ENCODE peak calls at places on chromosomes 6 and 20, in six cellular contexts. X, Z, F, B, D and T are unnamed samples.

GRCh38 chr6:33742837-33743236 is 3.9 kb downstream of the IP6K3 start:
- DNase-seq in Z (no peak), D (no peak), F (no peak), B (no peak), X (no peak), T (no peak)

GRCh38 chr6:20744911-20745557 is 210.8 kb downstream of the CDKAL1 start:
- DNase-seq in D (no peak), Z (no peak), B (no peak), X (no peak), F (no peak), T (no peak)

GRCh38 chr20:59084041-59084841 is 41.7 kb upstream of the PRELID3B start:
- DNase-seq in D (no peak), B (peak), F (no peak), Z (peak), X (no peak), T (peak)

GRCh38 chr20:19998990-19999705 is 18.0 kb upstream of the NAA20 start:
- DNase-seq in X (no peak), B (no peak), D (no peak), F (no peak), Z (no peak), T (no peak)

GRCh38 chr6:41748542-41748941 is 1.3 kb upstream of the PGC start:
- DNase-seq in D (no peak), X (no peak), F (no peak), Z (no peak), B (no peak), T (no peak)

GRCh38 chr20:47304287-47304686 is 52.2 kb downstream of the ZMYND8 start:
- DNase-seq in F (no peak), B (no peak), Z (peak), D (no peak), X (no peak), T (no peak)

GRCh38 chr6:1618305-1619105 is 8.8 kb downstream of the FOXC1 start:
- DNase-seq in D (no peak), B (peak), F (peak), X (no peak), Z (no peak), T (peak)

GRCh38 chr20:61923371-61924166 is 142.1 kb downstream of the TAF4 start:
- DNase-seq in F (no peak), B (peak), D (peak), X (no peak), Z (no peak), T (no peak)

GRCh38 chr20:52959125-52959524 is 13.0 kb upstream of the TSHZ2 start:
- DNase-seq in X (peak), D (no peak), F (peak), B (no peak), Z (peak), T (no peak)

GRCh38 chr6:30684386-30685156 is 1.9 kb downstream of the PPP1R18 start:
- DNase-seq in D (peak), Z (no peak), B (peak), X (peak), F (no peak), T (peak)

GRCh38 chr20:25459111-25459830 is 51.8 kb downstream of the GINS1 start:
- DNase-seq in X (no peak), D (peak), Z (no peak), B (no peak), F (no peak), T (no peak)

GRCh38 chr6:165229216-165229615 is 80.2 kb downstream of the C6orf118 start:
- DNase-seq in F (no peak), Z (no peak), D (no peak), X (no peak), B (no peak), T (no peak)

GRCh38 chr20:40668449-40669228 is 20.4 kb downstream of the MAFB start:
- DNase-seq in X (no peak), Z (no peak), B (no peak), F (no peak), D (no peak), T (no peak)

GRCh38 chr20:40669692-40670091 is 19.3 kb downstream of the MAFB start:
- DNase-seq in X (no peak), F (no peak), D (no peak), B (no peak), Z (no peak), T (peak)

GRCh38 chr20:40667503-40667902 is 21.5 kb downstream of the MAFB start:
- DNase-seq in B (no peak), X (no peak), Z (no peak), F (no peak), D (no peak), T (no peak)

GRCh38 chr20:40672095-40672494 is 16.9 kb downstream of the MAFB start:
- DNase-seq in Z (no peak), X (no peak), B (no peak), F (no peak), D (no peak), T (no peak)

DNA sequence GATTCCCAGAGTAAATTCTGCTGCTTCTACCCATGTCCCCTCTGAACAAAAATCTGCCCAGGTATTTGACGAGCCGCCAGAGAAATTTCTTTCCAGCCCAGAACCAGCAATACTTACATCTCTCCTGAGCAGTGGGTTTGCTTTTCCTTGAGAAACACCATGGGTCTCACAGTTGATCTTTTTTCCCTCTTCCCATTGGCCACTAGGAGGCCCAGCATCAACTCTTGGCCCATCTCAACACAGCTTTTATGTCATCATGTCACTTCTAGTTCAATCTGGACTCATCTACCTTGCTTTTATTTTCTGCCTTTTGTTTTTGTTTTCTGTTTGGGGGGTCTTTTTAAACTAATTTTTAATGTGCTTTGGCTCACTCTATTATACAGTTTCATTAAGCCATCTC is 18.8 kb downstream of the MAFB start:
- DNase-seq in F (no peak), X (no peak), B (no peak), Z (no peak), D (no peak), T (no peak)
- H3K27ac ChIP-seq in F (no peak), X (no peak), B (no peak), Z (no peak), D (no peak), T (no peak)

GRCh38 chr20:11894072-11894471 is 23.6 kb upstream of the BTBD3 start:
- DNase-seq in B (no peak), D (no peak), Z (no peak), F (no peak), X (no peak), T (no peak)

GRCh38 chr20:11891827-11892521 is 25.7 kb upstream of the BTBD3 start:
- DNase-seq in Z (peak), F (peak), D (no peak), X (peak), B (no peak), T (peak)

GRCh38 chr20:11891081-11891826 is 26.4 kb upstream of the BTBD3 start:
- DNase-seq in F (peak), X (peak), B (peak), D (peak), Z (peak), T (peak)

GRCh38 chr20:11890331-11891080 is 27.2 kb upstream of the BTBD3 start:
- DNase-seq in B (peak), F (peak), Z (peak), X (peak), D (peak), T (peak)

DNA sequence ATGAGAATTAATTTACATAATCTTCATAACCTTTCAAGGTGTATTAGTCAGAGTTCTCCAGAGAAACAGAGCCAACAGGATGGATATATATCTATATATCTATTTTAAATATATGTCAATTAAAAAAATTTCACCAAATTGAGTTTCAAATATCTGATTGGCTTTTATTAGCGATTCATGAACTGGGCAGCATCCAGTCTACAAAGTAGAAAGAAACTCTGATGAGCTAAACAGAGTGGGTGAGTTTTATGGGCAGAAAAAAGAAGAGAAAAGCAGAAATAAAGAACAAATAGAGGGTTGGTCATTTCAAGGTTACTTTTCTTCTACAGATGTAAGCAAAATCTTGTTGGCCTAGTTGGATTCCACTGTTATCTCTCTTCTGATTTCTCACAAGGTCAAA is 29.0 kb upstream of the BTBD3 start:
- DNase-seq in B (no peak), D (no peak), F (no peak), Z (no peak), X (no peak), T (no peak)
- H3K27ac ChIP-seq in B (no peak), D (no peak), F (no peak), Z (no peak), X (no peak), T (no peak)

GRCh38 chr6:105832358-105832757 is 253.8 kb upstream of the PRDM1 start:
- DNase-seq in Z (no peak), F (no peak), D (no peak), X (no peak), B (no peak), T (no peak)
- H3K27ac ChIP-seq in Z (no peak), F (no peak), D (no peak), X (no peak), B (no peak), T (no peak)

DNA sequence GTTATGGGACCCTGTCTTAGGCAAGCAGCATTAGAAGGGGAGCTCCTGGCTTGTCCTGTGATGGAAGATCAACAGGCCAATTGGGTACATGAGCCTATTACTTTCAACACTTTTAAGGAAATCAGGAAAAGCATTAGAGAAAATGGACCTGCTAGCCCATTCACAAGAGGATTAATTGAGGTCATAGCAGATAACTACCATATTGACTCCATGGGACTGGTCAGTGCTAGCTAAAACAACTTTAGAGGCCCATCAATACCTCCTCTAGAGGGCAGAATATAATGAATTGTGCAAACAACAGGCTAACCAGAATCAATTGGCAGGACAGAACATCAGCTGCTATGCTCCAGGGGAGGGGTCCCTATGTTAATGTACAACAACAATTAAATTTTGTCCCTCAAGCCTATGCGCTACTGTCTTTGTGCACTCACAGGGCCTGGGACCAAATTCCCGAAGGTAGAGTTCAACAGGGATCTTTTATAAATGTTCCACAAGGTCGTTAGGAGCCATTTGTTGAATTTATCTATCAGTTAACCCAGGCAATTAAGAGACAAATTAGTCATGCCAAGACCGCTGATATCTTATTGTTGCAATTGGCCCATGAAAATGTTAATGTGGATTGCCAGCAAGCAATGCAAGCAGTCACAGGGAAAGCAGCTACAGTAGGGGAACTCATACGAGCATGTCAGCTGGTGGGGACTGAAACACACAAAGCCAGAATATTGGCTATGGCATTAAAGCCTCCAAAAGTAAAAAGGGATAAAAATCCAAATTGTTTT is 106.6 kb upstream of the BTN3A2 start:
- DNase-seq in X (no peak), D (no peak), F (peak), B (no peak), Z (no peak), T (no peak)
- H3K27ac ChIP-seq in X (no peak), D (no peak), F (no peak), B (no peak), Z (no peak), T (no peak)

GRCh38 chr20:36574278-36575065 is 1.1 kb downstream of the TGIF2 start:
- DNase-seq in D (peak), X (peak), B (peak), Z (peak), F (peak), T (peak)

GRCh38 chr20:36573103-36573797 is at the start of gene TGIF2:
- DNase-seq in Z (peak), F (peak), D (peak), B (peak), X (peak), T (peak)

GRCh38 chr20:36572701-36573102 is 695 bp upstream of the TGIF2 start:
- DNase-seq in F (peak), B (no peak), D (no peak), X (no peak), Z (peak), T (no peak)

GRCh38 chr20:36575066-36575743 is 1.8 kb downstream of the TGIF2 start:
- DNase-seq in B (peak), Z (peak), D (peak), F (peak), X (peak), T (peak)

DNA sequence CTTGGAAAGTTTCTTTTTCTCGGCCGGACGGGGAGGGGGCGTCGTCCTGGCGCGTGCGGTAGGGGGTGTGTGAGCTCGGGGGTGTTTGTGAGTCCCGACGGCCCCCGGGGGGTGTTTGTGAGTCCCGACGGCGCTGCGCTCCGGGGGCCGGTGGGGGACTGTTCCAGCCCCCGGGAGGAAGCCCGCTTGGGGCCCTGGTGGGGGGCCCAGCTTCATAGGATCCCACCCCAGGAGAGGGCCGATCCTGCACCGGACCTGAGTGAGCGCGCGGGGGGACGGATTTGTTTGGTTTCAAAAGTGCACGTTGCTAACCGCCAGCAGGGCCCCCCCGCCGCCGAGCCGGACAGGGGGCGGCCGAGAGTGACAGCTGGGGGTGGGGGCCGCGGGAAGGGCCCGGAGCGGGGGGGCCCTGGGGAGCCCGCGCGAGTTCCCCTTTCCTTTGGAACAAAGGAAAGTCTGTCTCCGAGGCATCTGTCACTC is 441 bp downstream of the TGIF2 start:
- DNase-seq in Z (peak), D (peak), X (no peak), F (no peak), B (peak), T (peak)
- H3K27ac ChIP-seq in Z (peak), D (peak), X (peak), F (peak), B (peak), T (peak)

GRCh38 chr20:41180599-41181333 is 43.4 kb downstream of the PLCG1 start:
- DNase-seq in F (no peak), D (peak), X (no peak), B (no peak), Z (no peak), T (no peak)
- H3K27ac ChIP-seq in F (no peak), D (peak), X (no peak), B (no peak), Z (no peak), T (no peak)

DNA sequence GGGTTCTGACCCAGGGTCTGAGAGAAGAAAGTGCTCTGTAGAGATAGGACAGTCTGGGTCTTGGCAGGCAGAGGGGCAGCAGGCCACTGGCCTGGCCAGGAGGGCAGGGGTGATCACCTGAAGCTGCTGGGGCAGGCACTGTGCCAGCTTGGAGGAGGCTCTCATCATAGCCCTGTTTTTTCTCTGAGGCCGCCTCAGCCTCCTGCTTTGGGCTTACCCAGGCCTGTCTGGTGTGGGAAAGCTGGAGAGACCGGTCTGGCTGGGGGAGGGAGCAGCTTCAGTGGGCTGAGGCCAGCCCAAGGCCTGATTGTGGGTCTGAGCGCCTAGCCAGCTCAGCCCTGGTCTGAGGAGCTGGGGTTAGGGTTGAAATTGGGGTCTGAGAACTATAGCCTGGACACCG is 3.9 kb downstream of the LPIN3 start:
- DNase-seq in Z (peak), B (no peak), F (no peak), X (no peak), D (peak), T (no peak)
- H3K27ac ChIP-seq in Z (no peak), B (no peak), F (no peak), X (no peak), D (no peak), T (no peak)

DNA sequence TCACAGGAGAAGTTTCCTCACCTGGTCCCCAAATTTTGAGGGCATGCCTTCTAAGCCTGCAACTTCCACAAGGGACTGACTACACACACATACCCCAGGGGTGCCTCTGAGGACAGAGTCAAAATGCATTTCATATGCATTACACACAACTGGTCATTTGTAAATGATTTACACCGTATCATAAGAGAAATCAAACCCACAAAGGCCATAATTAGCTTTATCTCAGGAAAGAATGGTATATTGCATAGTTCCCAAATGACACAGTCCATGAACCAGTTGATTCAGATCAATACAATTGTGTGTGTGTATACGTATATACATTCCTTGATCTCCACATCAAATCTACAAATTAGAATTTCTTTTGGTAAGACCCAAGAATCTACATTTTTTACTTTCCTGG is 203.3 kb upstream of the PRDM1 start:
- DNase-seq in B (no peak), F (no peak), D (no peak), Z (no peak), X (no peak), T (no peak)
- H3K27ac ChIP-seq in B (no peak), F (no peak), D (no peak), Z (no peak), X (no peak), T (no peak)

GRCh38 chr6:49937811-49938210 is 26.2 kb downstream of the DEFB114 start:
- DNase-seq in D (no peak), B (no peak), Z (no peak), X (no peak), F (no peak), T (no peak)

GRCh38 chr6:49933526-49933925 is 30.4 kb downstream of the DEFB114 start:
- DNase-seq in X (no peak), Z (no peak), B (no peak), D (peak), F (no peak), T (no peak)

GRCh38 chr6:49935387-49935786 is 28.6 kb downstream of the DEFB114 start:
- DNase-seq in B (no peak), F (no peak), D (no peak), Z (no peak), X (no peak), T (no peak)

GRCh38 chr6:49937017-49937416 is 26.9 kb downstream of the DEFB114 start:
- DNase-seq in X (no peak), F (no peak), Z (no peak), B (no peak), D (no peak), T (no peak)

DNA sequence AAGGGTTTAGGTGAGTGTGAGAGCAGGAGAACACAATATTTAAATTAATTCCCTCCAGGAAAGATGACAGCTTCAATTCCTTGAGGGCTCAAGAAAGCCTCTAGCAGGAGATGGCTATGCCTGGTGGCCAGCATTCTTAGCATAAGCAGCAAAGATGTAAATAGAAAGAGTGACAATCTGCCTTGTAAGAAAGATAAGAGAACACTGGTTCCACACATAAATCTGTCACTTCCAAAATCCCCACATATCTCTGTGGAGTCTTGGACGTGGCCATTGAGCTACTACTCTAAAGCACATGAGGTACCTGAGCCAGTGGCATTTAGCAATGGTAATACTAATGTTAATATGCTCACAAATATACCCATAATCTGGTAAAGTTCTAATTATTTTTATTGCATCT is 29.2 kb downstream of the DEFB114 start:
- DNase-seq in F (no peak), D (no peak), B (no peak), X (no peak), Z (no peak), T (no peak)
- H3K27ac ChIP-seq in F (no peak), D (no peak), B (no peak), X (no peak), Z (no peak), T (no peak)